ENCODE peak calls at places on chromosomes 7 and 10, in eight cellular contexts. Q is GM06990, C is body of pancreas, H is heart right ventricle, J is IMR-90, T is upper lobe of right lung, O is Peyer's patch, S is K562. U is an unnamed sample. For H3K36me3, the result is how much of the 10 kb centered on the place peaks cover.

GRCh38 chr10:45532501-45532900 is 140.1 kb downstream of the ZFAND4 start:
- DNase-seq in T (no peak), J (no peak), C (no peak), H (no peak), O (no peak), Q (no peak), S (no peak), U (no peak)

GRCh38 chr7:46630031-46630430 is 709.0 kb upstream of the IGFBP3 start:
- DNase-seq in H (no peak), O (no peak), J (peak), Q (no peak), S (no peak), C (no peak), T (no peak), U (no peak)

GRCh38 chr10:5737352-5737751 is 52.7 kb downstream of the TASOR2 start:
- DNase-seq in H (no peak), T (no peak), Q (no peak), C (no peak), J (no peak), S (no peak), O (no peak), U (no peak)

GRCh38 chr10:9339702-9340101 is 1285.2 kb downstream of the GATA3 start:
- DNase-seq in J (no peak), H (no peak), Q (no peak), O (no peak), C (no peak), T (no peak), S (no peak), U (no peak)

GRCh38 chr10:92891885-92892705 is 43.8 kb downstream of the EXOC6 start:
- DNase-seq in O (no peak), H (no peak), J (peak), Q (no peak), S (peak), C (peak), T (no peak), U (peak)

GRCh38 chr10:82211331-82211730 is 336.3 kb downstream of the NRG3 start:
- DNase-seq in S (no peak), H (no peak), J (no peak), C (no peak), Q (no peak), O (no peak), T (no peak), U (no peak)

GRCh38 chr10:97974526-97975525 is 55.6 kb downstream of the CRTAC1 start:
- DNase-seq in C (no peak), S (no peak), H (no peak), Q (no peak), J (no peak), T (no peak), O (no peak), U (no peak)

GRCh38 chr7:138449580-138449979 is 10.5 kb upstream of the TRIM24 start:
- DNase-seq in Q (no peak), C (peak), T (no peak), H (no peak), J (no peak), S (no peak), O (peak), U (no peak)

GRCh38 chr7:55156919-55157318 is 138.1 kb downstream of the EGFR start:
- DNase-seq in O (no peak), S (no peak), H (no peak), T (no peak), C (no peak), J (no peak), Q (no peak), U (no peak)

GRCh38 chr7:31488562-31489203 is 25.2 kb upstream of the ITPRID1 start:
- DNase-seq in J (no peak), C (peak), T (peak), O (no peak), S (peak), Q (peak), H (peak), U (no peak)

DNA sequence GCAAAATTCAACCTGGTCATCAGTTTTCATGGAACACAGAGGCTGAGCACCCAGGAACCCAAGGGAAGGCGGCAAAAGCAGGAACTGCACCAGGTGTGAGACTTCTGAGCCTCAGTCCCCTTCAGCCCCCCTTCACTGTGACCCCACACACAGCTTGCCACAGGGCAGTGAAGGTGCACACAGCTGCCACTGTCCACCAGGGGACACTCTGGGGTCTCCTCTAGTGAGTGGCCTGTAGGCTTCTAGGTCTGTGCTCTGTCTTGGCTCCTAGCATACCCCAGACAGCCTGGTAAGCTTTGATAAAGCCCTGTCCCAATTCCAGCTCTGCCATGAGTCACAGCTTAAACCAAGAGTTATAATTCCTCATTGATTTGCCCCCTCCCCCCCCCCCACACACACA is 12.1 kb downstream of the KCNH2 start:
- DNase-seq in H (peak), C (no peak), S (peak), T (no peak), J (no peak), Q (no peak), O (no peak), U (no peak)
- TF ChIP-seq CTCF in H (peak), C (no peak), S (peak), T (no peak), J (peak), Q (peak), O (no peak), U (no peak)

GRCh38 chr10:3139135-3139910 is 33.3 kb downstream of the PITRM1 start:
- DNase-seq in H (no peak), J (no peak), Q (no peak), C (no peak), O (no peak), S (no peak), T (peak), U (no peak)

GRCh38 chr10:3140280-3140679 is 32.3 kb downstream of the PITRM1 start:
- DNase-seq in H (no peak), J (no peak), O (no peak), S (no peak), T (no peak), C (no peak), Q (no peak), U (no peak)

GRCh38 chr10:3136763-3137611 is 35.6 kb downstream of the PITRM1 start:
- DNase-seq in S (no peak), H (peak), O (no peak), T (no peak), C (peak), J (peak), Q (no peak), U (peak)

GRCh38 chr10:3136336-3136735 is 36.2 kb downstream of the PITRM1 start:
- DNase-seq in Q (no peak), T (no peak), C (peak), H (peak), S (no peak), J (peak), O (no peak), U (peak)

GRCh38 chr10:3137958-3138726 is 34.4 kb downstream of the PITRM1 start:
- DNase-seq in O (no peak), S (no peak), H (no peak), C (no peak), T (peak), Q (no peak), J (no peak), U (no peak)
- H3K36me3 ChIP-seq in O (under half), S (half or more), H (under half), C (under half), T (half or more), Q (half or more), J (half or more), U (half or more)

GRCh38 chr7:140641532-140642191 is 1.0 kb upstream of the DENND2A start:
- DNase-seq in C (no peak), Q (no peak), H (no peak), T (no peak), J (no peak), O (no peak), S (no peak), U (no peak)
- H3K4me3 ChIP-seq in C (no peak), Q (no peak), H (peak), T (peak), J (no peak), O (peak), S (no peak), U (peak)

GRCh38 chr7:73626814-73627213 is 2.5 kb upstream of the MLXIPL start:
- DNase-seq in C (no peak), Q (no peak), H (no peak), S (no peak), T (no peak), O (no peak), J (peak), U (no peak)
- TF ChIP-seq CTCF in C (no peak), Q (no peak), H (no peak), S (no peak), T (no peak), O (no peak), J (peak), U (no peak)

GRCh38 chr7:2633538-2634264 is 1.9 kb downstream of the TTYH3 start:
- DNase-seq in S (no peak), J (peak), Q (no peak), C (no peak), T (peak), H (no peak), O (no peak), U (peak)
- H3K36me3 ChIP-seq in S (under half), J (under half), Q (under half), C (under half), T (under half), H (under half), O (under half), U (under half)